ENCODE peak calls at places on chromosomes 2 and 18, in seven cellular contexts. J, I, C, F, U, S and P are unnamed samples.

GRCh38 chr2:181025004-181025403 is 44.6 kb downstream of the UBE2E3 start:
- DNase-seq in F (peak; percentile 30), C (no peak), I (no peak), U (no peak), J (no peak), S (peak; percentile 25), P (no peak)

GRCh38 chr2:223273995-223274394 is 222.0 kb downstream of the KCNE4 start:
- DNase-seq in S (no peak), J (no peak), I (no peak), U (no peak), C (no peak), F (no peak), P (no peak)

GRCh38 chr2:95334916-95335641 is 37.9 kb downstream of the KCNIP3 start:
- DNase-seq in F (no peak), C (no peak), J (no peak), S (peak; percentile 12), U (no peak), I (no peak), P (no peak)

GRCh38 chr2:46537624-46538023 is 58.3 kb downstream of the TMEM247 start:
- DNase-seq in S (peak; percentile 59), C (no peak), J (no peak), F (peak; percentile 82), I (no peak), U (no peak), P (no peak)

GRCh38 chr2:121247534-121247933 is 37.5 kb downstream of the TFCP2L1 start:
- DNase-seq in F (no peak), I (no peak), C (no peak), J (no peak), S (no peak), U (no peak), P (no peak)

GRCh38 chr2:160910681-160911080 is 249.5 kb upstream of the TANK start:
- DNase-seq in S (peak; percentile 90), I (no peak), C (peak; percentile 77), F (peak; percentile 86), J (no peak), U (no peak), P (no peak)

GRCh38 chr2:215507836-215508235 is 72.0 kb upstream of the FN1 start:
- DNase-seq in J (no peak), C (no peak), F (peak; percentile 27), S (no peak), U (no peak), I (no peak), P (no peak)

GRCh38 chr2:172307800-172308199 is 119.6 kb upstream of the ITGA6 start:
- DNase-seq in J (peak; percentile 46), F (peak; percentile 74), I (no peak), U (peak; percentile 28), S (peak; percentile 79), C (no peak), P (no peak)

GRCh38 chr2:162435676-162436075 is 91.7 kb downstream of the GCA start:
- DNase-seq in J (peak; percentile 78), I (no peak), U (no peak), F (no peak), S (no peak), C (no peak), P (no peak)

GRCh38 chr2:101396352-101396717 is 9.0 kb upstream of the CREG2 start:
- DNase-seq in F (peak; percentile 75), I (no peak), S (peak; percentile 80), J (peak; percentile 97), C (peak; percentile 80), U (no peak), P (no peak)

GRCh38 chr2:109494842-109495241 is 118.9 kb downstream of the SEPTIN10 start:
- DNase-seq in I (no peak), S (no peak), U (no peak), C (no peak), J (no peak), F (no peak), P (no peak)

GRCh38 chr2:170974304-170974993 is 45.4 kb downstream of the GORASP2 start:
- DNase-seq in I (no peak), C (no peak), U (no peak), J (peak; percentile 48), S (peak; percentile 26), F (peak; percentile 37), P (peak; percentile 70)

GRCh38 chr2:184463102-184463865 is 135.0 kb upstream of the ZNF804A start:
- DNase-seq in I (no peak), C (no peak), U (peak; percentile 30), J (no peak), F (no peak), S (no peak), P (no peak)
- H3K4me3 ChIP-seq in I (no peak overlapping the region), C (no peak overlapping the region), U (no peak overlapping the region), J (no peak overlapping the region), F (no peak overlapping the region), S (no peak overlapping the region), P (no peak overlapping the region)

GRCh38 chr2:144679942-144680341 is 160.0 kb upstream of the ZEB2 start:
- DNase-seq in F (no peak), I (no peak), C (no peak), J (no peak), S (no peak), U (no peak), P (no peak)
- H3K4me3 ChIP-seq in F (no peak overlapping the region), I (no peak overlapping the region), C (no peak overlapping the region), J (no peak overlapping the region), S (no peak overlapping the region), U (no peak overlapping the region), P (no peak overlapping the region)

DNA sequence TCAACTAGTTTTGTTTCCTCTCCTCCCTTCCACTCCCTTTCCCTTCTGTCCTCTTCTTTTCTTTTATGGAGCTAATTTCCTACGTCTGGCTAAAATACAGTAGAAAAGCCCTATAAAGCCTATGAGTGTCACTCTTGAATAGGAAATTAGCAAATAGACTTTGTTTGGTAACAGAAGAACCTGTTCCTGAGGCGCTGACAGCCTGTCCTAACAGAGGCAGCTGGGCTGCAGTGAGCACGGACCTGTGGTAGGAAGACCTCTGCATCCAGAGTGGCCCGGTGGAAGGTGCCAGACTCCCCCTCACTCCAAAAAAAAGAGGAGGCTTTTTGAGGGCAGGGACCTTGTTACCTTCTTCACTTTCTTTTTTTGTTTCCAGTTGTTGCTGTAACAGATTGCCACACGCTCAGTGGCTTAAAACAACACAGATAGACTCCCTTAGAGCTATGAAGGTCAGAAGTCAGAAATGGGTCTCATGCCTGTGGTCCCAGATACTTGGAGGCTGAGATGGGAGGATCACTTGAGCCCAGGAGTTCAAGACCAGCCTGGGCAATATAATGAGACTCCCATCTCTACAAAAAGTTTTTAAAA is 81.2 kb upstream of the TXNDC2 start:
- DNase-seq in J (no peak), I (no peak), U (no peak), F (peak; percentile 45), S (peak; percentile 49), C (no peak), P (no peak)
- H3K4me3 ChIP-seq in J (no peak overlapping the region), I (no peak overlapping the region), U (no peak overlapping the region), F (no peak overlapping the region), S (no peak overlapping the region), C (no peak overlapping the region), P (no peak overlapping the region)

GRCh38 chr2:122927710-122928249 is 1097.3 kb upstream of the CNTNAP5 start:
- DNase-seq in J (no peak), F (no peak), S (no peak), I (no peak), C (no peak), U (no peak), P (no peak)
- H3K4me3 ChIP-seq in J (no peak overlapping the region), F (no peak overlapping the region), S (no peak overlapping the region), I (no peak overlapping the region), C (no peak overlapping the region), U (no peak overlapping the region), P (no peak overlapping the region)

GRCh38 chr18:50195689-50196088 is 742 bp upstream of the MYO5B start:
- DNase-seq in S (no peak), U (no peak), I (no peak), F (no peak), C (no peak), J (no peak), P (no peak)
- H3K4me3 ChIP-seq in S (no peak overlapping the region), U (no peak overlapping the region), I (no peak overlapping the region), F (no peak overlapping the region), C (no peak overlapping the region), J (peak overlapping the region; percentile 42), P (no peak overlapping the region)

GRCh38 chr2:45014016-45014702 is 4.9 kb upstream of the SIX2 start:
- DNase-seq in S (peak; percentile 80), C (no peak), F (peak; percentile 84), I (no peak), U (peak; percentile 53), J (peak; percentile 69), P (no peak)
- H3K4me3 ChIP-seq in S (peak overlapping the region; percentile 39), C (peak overlapping the region; percentile 41), F (peak overlapping the region; percentile 43), I (peak overlapping the region; percentile 10), U (peak overlapping the region; percentile 12), J (peak overlapping the region; percentile 25), P (peak overlapping the region; percentile 79)

GRCh38 chr18:23194969-23195957 is 60.0 kb downstream of the CABLES1 start:
- DNase-seq in J (no peak), C (no peak), U (no peak), F (no peak), S (no peak), I (no peak), P (no peak)
- H3K4me3 ChIP-seq in J (no peak overlapping the region), C (no peak overlapping the region), U (no peak overlapping the region), F (no peak overlapping the region), S (no peak overlapping the region), I (no peak overlapping the region), P (no peak overlapping the region)

DNA sequence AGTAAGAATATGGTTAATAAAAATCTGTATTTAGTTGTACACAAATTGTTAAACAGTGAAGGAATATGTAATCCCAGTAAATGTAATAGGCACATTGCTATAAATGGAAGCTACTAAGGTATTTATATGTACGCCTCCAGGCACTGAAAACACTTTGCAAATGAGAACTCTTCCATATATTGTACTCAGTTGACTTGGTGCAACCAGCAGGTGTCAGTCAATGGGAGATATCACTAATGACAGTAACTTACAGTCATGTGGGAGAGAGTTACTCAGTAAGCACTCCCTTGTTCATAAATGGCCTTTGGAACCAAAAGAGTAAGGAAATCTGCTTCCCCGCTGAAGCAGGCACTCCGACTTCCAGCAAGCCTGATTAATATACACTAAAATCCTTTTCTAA is 5.9 kb downstream of the MDH1 start:
- DNase-seq in I (no peak), U (no peak), C (no peak), J (peak; percentile 23), F (no peak), S (no peak), P (no peak)
- H3K4me3 ChIP-seq in I (no peak overlapping the region), U (no peak overlapping the region), C (no peak overlapping the region), J (no peak overlapping the region), F (no peak overlapping the region), S (no peak overlapping the region), P (no peak overlapping the region)